ENCODE peak calls at places on chromosome 9, in nine cellular contexts. One of them, this sample, is unnamed.

GRCh38 chr9:70952131-70952727 is 169.2 kb downstream of the TRPM3 start:
- DNase-seq in PC-9: no peak
- DNase-seq in WTC11: no peak
- DNase-seq in right atrium auricular region: no peak
- DNase-seq in prostate gland: no peak
- DNase-seq in chondrocyte: no peak
- DNase-seq in colonic mucosa: no peak
- DNase-seq in GM12865: no peak
- DNase-seq in GM20000: no peak
- DNase-seq in this sample: no peak

GRCh38 chr9:86519216-86519615 is 165.0 kb upstream of the TUT7 start:
- DNase-seq in PC-9: no peak
- DNase-seq in WTC11: no peak
- DNase-seq in right atrium auricular region: no peak
- DNase-seq in prostate gland: no peak
- DNase-seq in chondrocyte: no peak
- DNase-seq in colonic mucosa: no peak
- DNase-seq in GM12865: no peak
- DNase-seq in GM20000: no peak
- DNase-seq in this sample: no peak

GRCh38 chr9:136882109-136882946 is 4.0 kb upstream of the TRAF2 start:
- DNase-seq in PC-9: peak
- DNase-seq in WTC11: no peak
- DNase-seq in right atrium auricular region: peak
- DNase-seq in prostate gland: no peak
- DNase-seq in chondrocyte: no peak
- DNase-seq in colonic mucosa: peak
- DNase-seq in GM12865: peak
- DNase-seq in GM20000: peak
- DNase-seq in this sample: peak

GRCh38 chr9:27310582-27310981 is 13.6 kb upstream of the EQTN start:
- DNase-seq in PC-9: no peak
- DNase-seq in WTC11: no peak
- DNase-seq in right atrium auricular region: no peak
- DNase-seq in prostate gland: no peak
- DNase-seq in chondrocyte: no peak
- DNase-seq in colonic mucosa: no peak
- DNase-seq in GM12865: no peak
- DNase-seq in GM20000: no peak
- DNase-seq in this sample: no peak

GRCh38 chr9:128124873-128125574 is 2.5 kb downstream of the PTGES2 start:
- DNase-seq in PC-9: peak
- DNase-seq in WTC11: peak
- DNase-seq in right atrium auricular region: no peak
- DNase-seq in prostate gland: peak
- DNase-seq in chondrocyte: peak
- DNase-seq in colonic mucosa: peak
- DNase-seq in GM12865: peak
- DNase-seq in GM20000: no peak
- DNase-seq in this sample: no peak

GRCh38 chr9:99506781-99507305 is 284.8 kb downstream of the SEC61B start:
- DNase-seq in PC-9: no peak
- DNase-seq in WTC11: no peak
- DNase-seq in right atrium auricular region: no peak
- DNase-seq in prostate gland: no peak
- DNase-seq in chondrocyte: no peak
- DNase-seq in colonic mucosa: no peak
- DNase-seq in GM12865: no peak
- DNase-seq in GM20000: no peak
- DNase-seq in this sample: no peak

GRCh38 chr9:109906766-109907382 is 126.9 kb downstream of the PALM2AKAP2 start:
- DNase-seq in PC-9: no peak
- DNase-seq in WTC11: no peak
- DNase-seq in right atrium auricular region: no peak
- DNase-seq in prostate gland: no peak
- DNase-seq in chondrocyte: no peak
- DNase-seq in colonic mucosa: no peak
- DNase-seq in GM12865: peak
- DNase-seq in GM20000: peak
- DNase-seq in this sample: no peak

GRCh38 chr9:27528278-27528885 is 1.2 kb downstream of the MOB3B start:
- DNase-seq in PC-9: no peak
- DNase-seq in WTC11: peak
- DNase-seq in right atrium auricular region: peak
- DNase-seq in prostate gland: peak
- DNase-seq in chondrocyte: no peak
- DNase-seq in colonic mucosa: peak
- DNase-seq in GM12865: peak
- DNase-seq in GM20000: peak
- DNase-seq in this sample: peak

GRCh38 chr9:116673375-116673774 is 13.7 kb upstream of the TRIM32 start:
- DNase-seq in PC-9: no peak
- DNase-seq in WTC11: no peak
- DNase-seq in right atrium auricular region: no peak
- DNase-seq in prostate gland: no peak
- DNase-seq in chondrocyte: no peak
- DNase-seq in colonic mucosa: no peak
- DNase-seq in GM12865: no peak
- DNase-seq in GM20000: no peak
- DNase-seq in this sample: no peak

GRCh38 chr9:135422340-135422944 is 57.1 kb upstream of the PPP1R26 start:
- DNase-seq in PC-9: no peak
- DNase-seq in WTC11: no peak
- DNase-seq in right atrium auricular region: no peak
- DNase-seq in prostate gland: no peak
- DNase-seq in chondrocyte: peak
- DNase-seq in colonic mucosa: no peak
- DNase-seq in GM12865: no peak
- DNase-seq in GM20000: no peak
- DNase-seq in this sample: no peak

GRCh38 chr9:115250646-115251045 is 132.7 kb upstream of the TNC start:
- DNase-seq in PC-9: no peak
- DNase-seq in WTC11: no peak
- DNase-seq in right atrium auricular region: no peak
- DNase-seq in prostate gland: peak
- DNase-seq in chondrocyte: no peak
- DNase-seq in colonic mucosa: no peak
- DNase-seq in GM12865: no peak
- DNase-seq in GM20000: no peak
- DNase-seq in this sample: no peak

GRCh38 chr9:6413365-6414263 is 615 bp downstream of the UHRF2 start:
- DNase-seq in PC-9: no peak
- DNase-seq in WTC11: peak
- DNase-seq in right atrium auricular region: no peak
- DNase-seq in prostate gland: peak
- DNase-seq in chondrocyte: no peak
- DNase-seq in colonic mucosa: peak
- DNase-seq in GM12865: peak
- DNase-seq in GM20000: peak
- DNase-seq in this sample: peak

GRCh38 chr9:138067594-138068367 is 190.2 kb downstream of the CACNA1B start:
- DNase-seq in PC-9: no peak
- DNase-seq in WTC11: no peak
- DNase-seq in right atrium auricular region: no peak
- DNase-seq in prostate gland: no peak
- DNase-seq in chondrocyte: no peak
- DNase-seq in colonic mucosa: no peak
- DNase-seq in GM12865: no peak
- DNase-seq in GM20000: no peak
- DNase-seq in this sample: no peak

GRCh38 chr9:113536483-113537226 is 73.1 kb downstream of the RGS3 start:
- DNase-seq in PC-9: no peak
- DNase-seq in WTC11: no peak
- DNase-seq in right atrium auricular region: peak
- DNase-seq in prostate gland: no peak
- DNase-seq in chondrocyte: no peak
- DNase-seq in colonic mucosa: peak
- DNase-seq in GM12865: no peak
- DNase-seq in GM20000: no peak
- DNase-seq in this sample: no peak

GRCh38 chr9:112110773-112111106 is 64.4 kb downstream of the SUSD1 start:
- DNase-seq in PC-9: no peak
- DNase-seq in WTC11: no peak
- DNase-seq in right atrium auricular region: no peak
- DNase-seq in prostate gland: no peak
- DNase-seq in chondrocyte: no peak
- DNase-seq in colonic mucosa: no peak
- DNase-seq in GM12865: peak
- DNase-seq in GM20000: no peak
- DNase-seq in this sample: no peak

GRCh38 chr9:82538634-82539033 is 524.3 kb downstream of the RASEF start:
- DNase-seq in PC-9: no peak
- DNase-seq in WTC11: no peak
- DNase-seq in right atrium auricular region: no peak
- DNase-seq in prostate gland: no peak
- DNase-seq in chondrocyte: no peak
- DNase-seq in colonic mucosa: no peak
- DNase-seq in GM12865: no peak
- DNase-seq in GM20000: no peak
- DNase-seq in this sample: no peak

GRCh38 chr9:61668846-61669245 is 479.0 kb downstream of the SPATA31A7 start:
- DNase-seq in PC-9: no peak
- DNase-seq in WTC11: no peak
- DNase-seq in right atrium auricular region: peak
- DNase-seq in prostate gland: no peak
- DNase-seq in chondrocyte: peak
- DNase-seq in colonic mucosa: no peak
- DNase-seq in GM12865: no peak
- DNase-seq in GM20000: peak
- DNase-seq in this sample: no peak

GRCh38 chr9:26811106-26811505 is 81.5 kb downstream of the CAAP1 start:
- DNase-seq in PC-9: no peak
- DNase-seq in WTC11: no peak
- DNase-seq in right atrium auricular region: no peak
- DNase-seq in prostate gland: no peak
- DNase-seq in chondrocyte: no peak
- DNase-seq in colonic mucosa: no peak
- DNase-seq in GM12865: no peak
- DNase-seq in GM20000: no peak
- DNase-seq in this sample: no peak

GRCh38 chr9:90340421-90340820 is 302.2 kb downstream of the DIRAS2 start:
- DNase-seq in PC-9: no peak
- DNase-seq in WTC11: no peak
- DNase-seq in right atrium auricular region: no peak
- DNase-seq in prostate gland: no peak
- DNase-seq in chondrocyte: no peak
- DNase-seq in colonic mucosa: no peak
- DNase-seq in GM12865: no peak
- DNase-seq in GM20000: no peak
- DNase-seq in this sample: no peak

GRCh38 chr9:10867194-10867593 is 254.4 kb upstream of the PTPRD start:
- DNase-seq in PC-9: no peak
- DNase-seq in WTC11: no peak
- DNase-seq in right atrium auricular region: no peak
- DNase-seq in prostate gland: no peak
- DNase-seq in chondrocyte: no peak
- DNase-seq in colonic mucosa: no peak
- DNase-seq in GM12865: no peak
- DNase-seq in GM20000: no peak
- DNase-seq in this sample: no peak
- TF ChIP-seq CTCF in PC-9: no peak
- TF ChIP-seq CTCF in WTC11: no peak
- TF ChIP-seq CTCF in right atrium auricular region: no peak
- TF ChIP-seq CTCF in prostate gland: no peak
- TF ChIP-seq CTCF in chondrocyte: no peak
- TF ChIP-seq CTCF in colonic mucosa: no peak
- TF ChIP-seq CTCF in GM12865: no peak
- TF ChIP-seq CTCF in GM20000: no peak
- TF ChIP-seq CTCF in this sample: no peak

GRCh38 chr9:108184941-108185340 is 670.8 kb downstream of the ACTL7B start:
- DNase-seq in PC-9: peak
- DNase-seq in WTC11: no peak
- DNase-seq in right atrium auricular region: no peak
- DNase-seq in prostate gland: peak
- DNase-seq in chondrocyte: no peak
- DNase-seq in colonic mucosa: peak
- DNase-seq in GM12865: no peak
- DNase-seq in GM20000: no peak
- DNase-seq in this sample: no peak
- TF ChIP-seq CTCF in PC-9: no peak
- TF ChIP-seq CTCF in WTC11: no peak
- TF ChIP-seq CTCF in right atrium auricular region: no peak
- TF ChIP-seq CTCF in prostate gland: no peak
- TF ChIP-seq CTCF in chondrocyte: no peak
- TF ChIP-seq CTCF in colonic mucosa: no peak
- TF ChIP-seq CTCF in GM12865: no peak
- TF ChIP-seq CTCF in GM20000: no peak
- TF ChIP-seq CTCF in this sample: no peak

DNA sequence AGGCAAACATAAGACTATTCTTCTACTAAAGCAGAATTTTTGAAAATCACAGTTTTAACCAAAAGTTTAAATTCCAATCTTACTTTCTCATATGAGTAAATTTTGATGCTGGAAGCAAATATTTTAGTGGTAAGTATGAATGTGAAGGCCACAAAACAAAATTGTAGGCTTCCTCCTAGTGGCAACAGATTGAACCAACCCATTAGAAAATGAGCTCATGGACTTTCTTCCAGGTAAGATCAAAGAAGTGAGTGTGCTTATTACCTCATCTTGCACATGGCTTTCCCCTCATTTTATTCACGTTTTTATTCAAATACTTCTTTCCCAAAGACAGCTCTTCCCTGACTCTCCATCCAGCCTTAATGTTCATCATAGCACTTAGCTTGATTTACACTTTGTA is 16.5 kb upstream of the RLN2 start:
- DNase-seq in PC-9: no peak
- DNase-seq in WTC11: no peak
- DNase-seq in right atrium auricular region: no peak
- DNase-seq in prostate gland: no peak
- DNase-seq in chondrocyte: no peak
- DNase-seq in colonic mucosa: no peak
- DNase-seq in GM12865: peak
- DNase-seq in GM20000: no peak
- DNase-seq in this sample: no peak
- TF ChIP-seq CTCF in PC-9: peak
- TF ChIP-seq CTCF in WTC11: no peak
- TF ChIP-seq CTCF in right atrium auricular region: no peak
- TF ChIP-seq CTCF in prostate gland: no peak
- TF ChIP-seq CTCF in chondrocyte: peak
- TF ChIP-seq CTCF in colonic mucosa: no peak
- TF ChIP-seq CTCF in GM12865: no peak
- TF ChIP-seq CTCF in GM20000: no peak
- TF ChIP-seq CTCF in this sample: no peak

DNA sequence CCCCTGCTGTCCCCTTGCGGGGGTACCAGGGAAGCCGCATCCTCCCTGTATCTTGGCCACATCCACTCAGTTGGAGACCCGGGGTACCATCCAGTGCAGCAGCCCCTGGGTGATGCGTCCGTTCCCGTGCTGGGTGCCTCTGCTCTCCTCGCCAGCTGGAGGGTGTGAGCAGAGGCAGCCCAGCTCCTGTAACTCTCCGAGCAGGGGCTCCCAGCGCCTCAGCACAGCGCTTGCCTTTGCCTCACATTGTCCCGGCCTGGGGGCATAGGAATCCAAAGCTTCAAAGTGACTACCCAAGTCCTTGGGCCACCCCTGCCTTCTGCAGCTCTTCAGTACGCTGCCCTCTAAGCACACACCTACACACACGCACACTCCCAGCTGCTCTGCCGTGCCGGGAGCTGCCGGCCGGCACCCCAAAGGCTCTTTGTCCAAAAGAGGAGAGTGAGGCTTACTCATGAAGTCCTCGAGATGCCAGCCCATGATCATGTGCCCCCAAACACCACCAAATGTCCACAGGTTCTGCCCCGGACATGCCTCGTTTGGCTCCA is 733 bp downstream of the ANGPTL2 start:
- DNase-seq in PC-9: no peak
- DNase-seq in WTC11: no peak
- DNase-seq in right atrium auricular region: no peak
- DNase-seq in prostate gland: no peak
- DNase-seq in chondrocyte: no peak
- DNase-seq in colonic mucosa: no peak
- DNase-seq in GM12865: no peak
- DNase-seq in GM20000: no peak
- DNase-seq in this sample: no peak
- TF ChIP-seq CTCF in PC-9: no peak
- TF ChIP-seq CTCF in WTC11: no peak
- TF ChIP-seq CTCF in right atrium auricular region: no peak
- TF ChIP-seq CTCF in prostate gland: no peak
- TF ChIP-seq CTCF in chondrocyte: no peak
- TF ChIP-seq CTCF in colonic mucosa: no peak
- TF ChIP-seq CTCF in GM12865: no peak
- TF ChIP-seq CTCF in GM20000: no peak
- TF ChIP-seq CTCF in this sample: no peak

This sample was measured in GM13976.